ENCODE peak calls at places on chromosome 22, in eight cellular contexts. R is suprapubic skin; K is GM23338; D is CD8-positive, alpha-beta T cell; U is neural progenitor cell; L is ovary; G is left lung; C is aorta. X is an unnamed sample. For H3K27me3 and H3K4me1, the result is how much of the 10 kb centered on the place peaks cover.

GRCh38 chr22:43008509-43008908 is 6.4 kb downstream of the PACSIN2 start:
- DNase-seq in K (no peak), L (no peak), R (no peak), U (no peak), G (no peak), C (peak), D (no peak), X (no peak)

GRCh38 chr22:18090286-18090685 is 12.5 kb downstream of the PEX26 start:
- DNase-seq in C (no peak), K (no peak), R (no peak), G (no peak), U (no peak), D (no peak), L (no peak), X (no peak)

GRCh38 chr22:48822278-48823233 is 1005.1 kb downstream of the BRD1 start:
- DNase-seq in G (peak), R (no peak), U (no peak), C (no peak), K (no peak), L (no peak), D (no peak), X (peak)

GRCh38 chr22:32539631-32540449 is 65.2 kb downstream of the FBXO7 start:
- DNase-seq in R (no peak), D (no peak), K (no peak), U (no peak), G (no peak), L (no peak), C (no peak), X (no peak)

GRCh38 chr22:34812631-34813030 is 253.3 kb upstream of the ISX start:
- DNase-seq in U (no peak), G (no peak), R (no peak), C (no peak), D (no peak), L (no peak), K (no peak), X (no peak)

GRCh38 chr22:23837911-23838685 is 708 bp downstream of the DERL3 start:
- DNase-seq in U (peak), D (no peak), R (no peak), C (peak), G (peak), L (no peak), K (peak), X (peak)

GRCh38 chr22:50713571-50714056 is 24.4 kb upstream of the ACR start:
- DNase-seq in U (no peak), K (no peak), C (no peak), R (no peak), G (no peak), D (no peak), L (no peak), X (peak)

GRCh38 chr22:26476705-26477340 is 6.8 kb downstream of the HPS4 start:
- DNase-seq in C (no peak), D (no peak), R (no peak), U (no peak), K (no peak), L (no peak), G (no peak), X (no peak)

GRCh38 chr22:49789289-49790141 is 38.2 kb downstream of the BRD1 start:
- DNase-seq in L (peak), C (peak), K (no peak), D (peak), G (peak), U (no peak), R (peak), X (no peak)

GRCh38 chr22:26718488-26718887 is 61.1 kb downstream of the MIAT start:
- DNase-seq in D (no peak), U (no peak), K (no peak), C (no peak), R (no peak), L (no peak), G (no peak), X (no peak)

GRCh38 chr22:28019360-28019759 is 100.3 kb upstream of the PITPNB start:
- DNase-seq in L (peak), C (no peak), R (peak), U (no peak), K (no peak), D (no peak), G (no peak), X (no peak)

GRCh38 chr22:24146190-24146616 is 35.1 kb upstream of the SUSD2 start:
- DNase-seq in R (no peak), D (no peak), K (peak), G (peak), C (peak), U (peak), L (peak), X (peak)

GRCh38 chr22:24112188-24112587 is 69.1 kb upstream of the SUSD2 start:
- DNase-seq in U (no peak), L (no peak), R (no peak), D (no peak), C (no peak), G (no peak), K (no peak), X (no peak)

GRCh38 chr22:41517172-41518047 is 26.9 kb downstream of the POLR3H start:
- DNase-seq in G (no peak), L (peak), R (peak), U (peak), D (peak), C (no peak), K (peak), X (peak)

GRCh38 chr22:40512426-40513136 is 123.9 kb downstream of the MRTFA start:
- DNase-seq in L (peak), G (no peak), C (no peak), R (no peak), U (no peak), D (no peak), K (no peak), X (no peak)

GRCh38 chr22:42636506-42636905 is 3.9 kb downstream of the ATP5MGL start:
- DNase-seq in L (no peak), U (no peak), D (no peak), R (no peak), K (no peak), G (no peak), C (no peak), X (no peak)

GRCh38 chr22:50270302-50271010 is at the start of gene MAPK11:
- DNase-seq in C (peak), L (peak), U (peak), R (peak), D (peak), G (no peak), K (peak), X (peak)

GRCh38 chr22:48567213-48567975 is 1260.3 kb downstream of the BRD1 start:
- DNase-seq in D (no peak), U (no peak), G (peak), L (no peak), K (no peak), R (no peak), C (peak), X (no peak)

GRCh38 chr22:39898997-39899396 is 1.9 kb upstream of the GRAP2 start:
- DNase-seq in R (no peak), K (no peak), L (no peak), D (no peak), U (no peak), G (no peak), C (no peak), X (no peak)

GRCh38 chr22:49331223-49331815 is 496.4 kb downstream of the BRD1 start:
- DNase-seq in L (no peak), K (no peak), R (peak), C (no peak), U (no peak), D (no peak), G (no peak), X (no peak)

GRCh38 chr22:40753114-40753513 is 66.0 kb downstream of the SLC25A17 start:
- DNase-seq in D (no peak), U (no peak), R (no peak), C (no peak), K (no peak), L (no peak), G (no peak), X (no peak)

GRCh38 chr22:44403930-44404329 is 91.2 kb upstream of the SHISAL1 start:
- DNase-seq in C (peak), R (no peak), D (no peak), U (no peak), L (no peak), G (peak), K (no peak), X (no peak)

GRCh38 chr22:44406581-44407403 is 91.2 kb downstream of the RTL6 start:
- DNase-seq in R (no peak), C (peak), U (no peak), G (peak), K (peak), D (no peak), L (no peak), X (no peak)

GRCh38 chr22:44407404-44408226 is 90.4 kb downstream of the RTL6 start:
- DNase-seq in K (no peak), R (no peak), U (no peak), L (no peak), G (peak), C (peak), D (no peak), X (no peak)

GRCh38 chr22:44404341-44405020 is 91.7 kb upstream of the SHISAL1 start:
- DNase-seq in C (peak), U (no peak), K (no peak), L (no peak), G (peak), D (no peak), R (no peak), X (no peak)

DNA sequence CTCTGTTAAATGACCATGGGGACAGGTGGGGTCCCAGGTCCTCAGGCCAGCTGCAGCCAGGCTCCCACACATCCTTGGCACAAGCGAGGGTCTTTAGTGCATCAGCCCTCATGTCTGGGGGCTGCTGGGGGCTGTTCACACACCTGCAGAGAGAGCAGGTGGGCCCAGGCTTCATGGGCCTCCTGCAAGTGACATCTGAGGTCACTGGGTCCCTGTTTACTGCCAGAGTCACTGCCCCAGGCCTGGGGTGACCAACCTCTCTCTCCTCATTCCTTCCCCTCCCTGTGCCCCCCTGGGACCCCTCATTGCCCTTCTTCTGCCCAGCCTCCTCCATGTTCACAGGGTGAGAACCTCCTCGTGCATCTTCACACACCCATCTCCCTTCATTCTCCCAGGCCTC is 92.4 kb downstream of the RTL6 start:
- DNase-seq in C (peak), G (peak), U (no peak), K (no peak), L (no peak), R (no peak), D (no peak), X (no peak)
- H3K27me3 ChIP-seq in C (under half), G (under half), U (under half), K (under half), L (under half), R (under half), D (under half), X (under half)

GRCh38 chr22:20656902-20657836 is 116.7 kb upstream of the SERPIND1 start:
- DNase-seq in C (no peak), L (no peak), G (no peak), K (no peak), R (no peak), D (no peak), U (no peak), X (no peak)

GRCh38 chr22:20659258-20659657 is 114.7 kb upstream of the SERPIND1 start:
- DNase-seq in K (no peak), U (no peak), L (no peak), D (no peak), R (no peak), C (no peak), G (no peak), X (no peak)

GRCh38 chr22:20659920-20660319 is 114.0 kb upstream of the SERPIND1 start:
- DNase-seq in G (no peak), D (no peak), R (no peak), C (no peak), U (no peak), K (no peak), L (no peak), X (no peak)

GRCh38 chr22:20657963-20658362 is 116.0 kb upstream of the SERPIND1 start:
- DNase-seq in K (no peak), L (no peak), R (no peak), C (no peak), U (no peak), G (no peak), D (no peak), X (no peak)

GRCh38 chr22:20658433-20659222 is 115.3 kb upstream of the SERPIND1 start:
- DNase-seq in D (no peak), L (no peak), R (no peak), G (no peak), U (no peak), C (no peak), K (no peak), X (no peak)
- H3K4me1 ChIP-seq in D (under half), L (under half), R (under half), G (under half), U (under half), C (under half), K (under half), X (under half)

GRCh38 chr22:19762315-19763140 is 1.9 kb downstream of the TBX1 start:
- DNase-seq in K (peak), U (no peak), L (no peak), D (no peak), G (peak), C (no peak), R (no peak), X (no peak)
- H3K27me3 ChIP-seq in K (half or more), U (half or more), L (under half), D (under half), G (half or more), C (under half), R (under half), X (under half)

GRCh38 chr22:35914665-35915476 is 113.8 kb downstream of the RBFOX2 start:
- DNase-seq in K (peak), C (peak), R (no peak), U (peak), D (no peak), L (peak), G (no peak), X (peak)

GRCh38 chr22:35919002-35919542 is 109.6 kb downstream of the RBFOX2 start:
- DNase-seq in L (no peak), K (no peak), D (no peak), C (no peak), R (no peak), G (no peak), U (no peak), X (no peak)

GRCh38 chr22:35918466-35918865 is 110.2 kb downstream of the RBFOX2 start:
- DNase-seq in L (no peak), G (no peak), R (no peak), K (no peak), C (no peak), U (peak), D (no peak), X (no peak)

GRCh38 chr22:35915477-35916013 is 113.1 kb downstream of the RBFOX2 start:
- DNase-seq in U (peak), L (no peak), D (no peak), K (no peak), G (no peak), C (no peak), R (no peak), X (no peak)

GRCh38 chr22:35917651-35918050 is 111.0 kb downstream of the RBFOX2 start:
- DNase-seq in R (no peak), L (no peak), C (no peak), D (no peak), K (no peak), G (no peak), U (no peak), X (no peak)
- H3K4me1 ChIP-seq in R (half or more), L (under half), C (under half), D (under half), K (under half), G (under half), U (under half), X (under half)

GRCh38 chr22:22368516-22368915 is 123.9 kb downstream of the VPREB1 start:
- DNase-seq in U (no peak), K (no peak), G (no peak), D (no peak), L (no peak), R (no peak), C (no peak), X (no peak)
- H3K27me3 ChIP-seq in U (half or more), K (half or more), G (under half), D (under half), L (under half), R (under half), C (under half), X (under half)

GRCh38 chr22:31233001-31233400 is 20.9 kb downstream of the LIMK2 start:
- DNase-seq in R (no peak), U (no peak), L (no peak), D (no peak), C (no peak), G (no peak), K (no peak), X (no peak)
- H3K4me1 ChIP-seq in R (under half), U (under half), L (under half), D (under half), C (under half), G (under half), K (under half), X (under half)

GRCh38 chr22:46411347-46411746 is 75.8 kb downstream of the TRMU start:
- DNase-seq in C (no peak), R (no peak), D (no peak), U (no peak), G (no peak), K (no peak), L (no peak), X (no peak)

GRCh38 chr22:46415816-46416536 is 80.5 kb downstream of the TRMU start:
- DNase-seq in G (no peak), R (no peak), C (no peak), K (no peak), L (no peak), D (no peak), U (no peak), X (no peak)

GRCh38 chr22:46416537-46417267 is 81.2 kb downstream of the TRMU start:
- DNase-seq in U (no peak), L (no peak), G (no peak), R (no peak), C (no peak), K (no peak), D (no peak), X (no peak)

GRCh38 chr22:46414704-46415103 is 79.2 kb downstream of the TRMU start:
- DNase-seq in U (no peak), K (no peak), D (no peak), R (no peak), L (no peak), C (no peak), G (no peak), X (no peak)

DNA sequence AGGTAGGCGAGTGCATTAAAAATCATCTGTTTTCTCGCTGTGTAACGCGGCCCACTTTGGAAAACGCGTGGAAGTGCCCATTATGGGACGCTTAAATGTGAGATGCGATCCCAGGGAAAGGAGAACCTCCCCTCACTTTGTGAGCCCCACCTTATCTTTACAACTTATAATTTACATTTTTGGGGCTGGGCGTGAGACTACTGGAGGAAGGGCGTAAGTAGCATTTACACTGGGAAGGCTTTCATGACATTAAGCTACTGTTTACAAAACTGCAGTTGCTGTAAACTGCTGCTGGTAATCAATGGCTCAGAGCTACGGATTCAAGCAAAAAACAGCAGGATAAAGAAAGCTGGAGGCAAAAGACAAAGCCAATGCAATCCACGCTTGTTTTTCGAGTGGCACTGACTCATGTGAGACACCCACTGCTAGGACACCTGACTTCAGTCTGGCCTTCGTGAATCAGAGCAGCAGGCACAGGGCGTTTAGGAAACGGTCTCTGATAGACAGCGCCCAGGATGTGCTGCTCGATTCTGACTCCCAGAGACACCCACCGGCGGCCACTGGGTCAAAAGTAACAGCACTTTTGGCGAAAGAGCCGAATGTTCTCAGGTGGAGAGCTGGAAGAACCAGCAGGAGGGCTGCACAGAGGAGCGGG is 78.3 kb downstream of the TRMU start:
- DNase-seq in L (no peak), C (no peak), D (no peak), K (no peak), U (no peak), R (no peak), G (no peak), X (no peak)
- H3K27me3 ChIP-seq in L (under half), C (under half), D (under half), K (under half), U (under half), R (under half), G (under half), X (under half)

DNA sequence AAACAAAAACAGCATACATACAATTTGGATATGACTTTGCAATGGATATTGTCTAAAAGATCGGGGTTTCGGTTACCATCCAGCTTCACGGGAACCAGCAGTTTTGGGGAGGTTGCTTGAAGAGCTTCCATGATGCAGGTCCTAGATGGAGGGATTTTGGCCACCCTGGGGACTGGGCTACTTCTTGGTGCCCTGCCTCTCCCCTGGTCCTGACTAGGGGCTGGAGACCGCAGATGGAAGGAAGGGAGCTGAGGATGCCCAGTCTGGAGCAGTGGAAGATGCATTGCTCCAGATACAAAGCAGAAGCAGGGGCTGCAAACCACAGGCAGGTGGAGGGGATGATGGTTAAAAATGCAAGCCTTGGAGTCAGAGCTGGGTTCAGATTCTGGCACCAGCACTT is 13.5 kb downstream of the SOX10 start:
- DNase-seq in K (no peak), L (no peak), C (no peak), U (no peak), G (no peak), R (no peak), D (no peak), X (no peak)
- H3K4me1 ChIP-seq in K (under half), L (under half), C (under half), U (under half), G (under half), R (under half), D (under half), X (under half)

DNA sequence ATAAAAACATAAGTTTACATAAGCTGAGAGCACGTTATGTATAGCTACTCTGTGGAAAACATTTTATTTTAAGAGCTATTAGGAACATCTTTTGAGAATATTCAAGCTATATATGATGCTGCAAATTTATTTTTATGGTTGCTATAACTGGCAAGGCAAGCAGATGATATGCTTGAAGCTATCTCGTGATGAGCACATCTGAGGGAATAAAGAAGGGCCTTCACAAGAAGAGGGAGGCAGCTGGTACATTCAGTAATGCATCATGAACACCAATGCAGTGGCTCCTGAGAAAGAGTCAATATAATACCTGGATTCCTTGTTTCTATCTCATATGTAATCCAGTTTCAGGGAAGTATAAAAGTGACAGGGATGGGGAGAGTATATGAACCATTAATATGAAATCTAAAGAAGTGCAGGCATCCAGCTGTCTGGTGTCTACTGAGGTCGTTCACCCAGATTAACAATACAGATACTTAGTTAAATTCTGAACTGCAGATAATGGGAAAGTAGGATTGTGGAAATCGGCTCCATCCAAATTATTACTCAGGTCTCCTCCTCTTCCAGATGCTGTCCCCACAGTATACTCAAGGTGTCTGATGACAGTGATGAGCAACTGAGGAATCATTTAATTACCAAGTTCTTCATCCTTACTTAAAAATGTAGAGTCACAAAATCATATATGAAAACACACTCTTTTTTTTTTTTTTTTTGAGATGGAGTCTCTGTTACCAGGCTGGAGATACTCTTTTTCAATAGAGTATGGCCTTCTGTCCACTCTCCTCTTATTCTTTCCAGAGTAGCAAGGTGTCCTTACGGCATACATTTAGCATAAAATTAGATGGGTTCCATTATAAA is 100.3 kb upstream of the SERPIND1 start:
- DNase-seq in G (no peak), L (no peak), U (no peak), D (no peak), R (no peak), C (no peak), K (no peak), X (no peak)
- H3K27me3 ChIP-seq in G (half or more), L (under half), U (under half), D (under half), R (under half), C (under half), K (under half), X (under half)